ENCODE peak calls at places on chromosomes 3 and 15, in five cellular contexts. E is GM06990, O is posterior cingulate gyrus, A is neural crest cell, K is NCI-H345. H is an unnamed sample.

GRCh38 chr3:115912372-115912771 is 289.1 kb downstream of the GAP43 start:
- DNase-seq in E (no peak), K (no peak), A (no peak), O (no peak), H (no peak)

GRCh38 chr3:127547761-127548605 is 42.5 kb downstream of the TPRA1 start:
- DNase-seq in K (peak; percentile 60), A (peak; percentile 90), O (peak; percentile 54), E (peak; percentile 56), H (peak; percentile 65)

GRCh38 chr3:17233398-17233800 is 348.6 kb downstream of the PLCL2 start:
- DNase-seq in E (peak; percentile 29), A (peak; percentile 14), O (no peak), K (peak; percentile 51), H (peak; percentile 1)

GRCh38 chr3:31196881-31197364 is 302.5 kb upstream of the GADL1 start:
- DNase-seq in E (no peak), O (no peak), A (no peak), K (no peak), H (no peak)

GRCh38 chr3:58206406-58207011 is 4.3 kb downstream of the DNASE1L3 start:
- DNase-seq in A (no peak), K (no peak), E (peak; percentile 41), O (no peak), H (no peak)

GRCh38 chr15:95495033-95495541 is 835.4 kb upstream of the NR2F2 start:
- DNase-seq in A (no peak), O (no peak), K (no peak), E (no peak), H (no peak)

GRCh38 chr3:11391930-11392688 is 119.9 kb downstream of the ATG7 start:
- DNase-seq in A (no peak), O (no peak), E (no peak), K (no peak), H (no peak)

GRCh38 chr15:53074221-53074620 is 284.1 kb upstream of the ONECUT1 start:
- DNase-seq in E (no peak), O (no peak), K (no peak), A (no peak), H (no peak)

GRCh38 chr15:90711418-90711824 is 5.7 kb upstream of the BLM start:
- DNase-seq in E (no peak), K (no peak), A (no peak), O (no peak), H (no peak)

GRCh38 chr3:174101244-174101643 is 703.7 kb downstream of the NLGN1 start:
- DNase-seq in A (no peak), K (no peak), O (no peak), E (peak; percentile 0), H (peak; percentile 54)

GRCh38 chr15:48250640-48251076 is 44.6 kb downstream of the SLC12A1 start:
- DNase-seq in K (peak; percentile 50), A (peak; percentile 28), O (no peak), E (peak; percentile 6), H (no peak)

GRCh38 chr3:193040836-193041672 is 123.4 kb upstream of the MB21D2 start:
- DNase-seq in A (no peak), K (peak; percentile 69), O (no peak), E (peak; percentile 30), H (peak; percentile 56)

GRCh38 chr3:44058022-44058867 is 183.4 kb upstream of the TOPAZ1 start:
- DNase-seq in O (no peak), A (no peak), K (peak; percentile 68), E (peak; percentile 81), H (no peak)

GRCh38 chr3:127209155-127209839 is 16.4 kb downstream of the PRR23E start:
- DNase-seq in A (no peak), E (no peak), O (no peak), K (no peak), H (no peak)

GRCh38 chr3:32176989-32177701 is 61.3 kb upstream of the CMTM8 start:
- DNase-seq in K (peak; percentile 43), A (peak; percentile 65), O (no peak), E (no peak), H (no peak)

GRCh38 chr15:85622432-85622831 is 172.3 kb downstream of the KLHL25 start:
- DNase-seq in K (no peak), E (no peak), A (no peak), O (no peak), H (no peak)

GRCh38 chr15:29035571-29036285 is 150.0 kb downstream of the APBA2 start:
- DNase-seq in K (peak; percentile 66), O (no peak), E (no peak), A (no peak), H (no peak)